ENCODE peak calls at places on chromosomes 7 and 10, in six cellular contexts. One of them, this sample, is unnamed.

GRCh38 chr7:43674559-43675436 is 54.5 kb downstream of the COA1 start:
- DNase-seq in colonic mucosa: no peak
- DNase-seq in stimulated activated CD4-positive, alpha-beta T cell treated with anti-CD3 and anti-CD28 coated beads, Interleukin-1b, Interleukin-23, amount 100 ng/mL, for 24 hours: no peak
- DNase-seq in AML-193: no peak
- DNase-seq in stimulated activated effector memory CD8-positive, alpha-beta T cell treated with anti-CD3 and anti-CD28 coated beads, Interleukin-12 subunit alpha, Interleukin-12 subunit beta, amount 100 ng/mL, for 72 hours: no peak
- DNase-seq in endothelial cell: no peak
- DNase-seq in this sample: no peak

GRCh38 chr10:90738885-90739284 is 119.0 kb downstream of the HTR7 start:
- DNase-seq in colonic mucosa: no peak
- DNase-seq in stimulated activated CD4-positive, alpha-beta T cell treated with anti-CD3 and anti-CD28 coated beads, Interleukin-1b, Interleukin-23, amount 100 ng/mL, for 24 hours: no peak
- DNase-seq in AML-193: no peak
- DNase-seq in stimulated activated effector memory CD8-positive, alpha-beta T cell treated with anti-CD3 and anti-CD28 coated beads, Interleukin-12 subunit alpha, Interleukin-12 subunit beta, amount 100 ng/mL, for 72 hours: no peak
- DNase-seq in endothelial cell: no peak
- DNase-seq in this sample: no peak

GRCh38 chr7:139523988-139524815 is 717 bp downstream of the CLEC2L start:
- DNase-seq in colonic mucosa: no peak
- DNase-seq in stimulated activated CD4-positive, alpha-beta T cell treated with anti-CD3 and anti-CD28 coated beads, Interleukin-1b, Interleukin-23, amount 100 ng/mL, for 24 hours: no peak
- DNase-seq in AML-193: no peak
- DNase-seq in stimulated activated effector memory CD8-positive, alpha-beta T cell treated with anti-CD3 and anti-CD28 coated beads, Interleukin-12 subunit alpha, Interleukin-12 subunit beta, amount 100 ng/mL, for 72 hours: no peak
- DNase-seq in endothelial cell: no peak
- DNase-seq in this sample: no peak

GRCh38 chr7:111076205-111076604 is 14.7 kb upstream of the LRRN3 start:
- DNase-seq in colonic mucosa: no peak
- DNase-seq in stimulated activated CD4-positive, alpha-beta T cell treated with anti-CD3 and anti-CD28 coated beads, Interleukin-1b, Interleukin-23, amount 100 ng/mL, for 24 hours: no peak
- DNase-seq in AML-193: no peak
- DNase-seq in stimulated activated effector memory CD8-positive, alpha-beta T cell treated with anti-CD3 and anti-CD28 coated beads, Interleukin-12 subunit alpha, Interleukin-12 subunit beta, amount 100 ng/mL, for 72 hours: no peak
- DNase-seq in endothelial cell: no peak
- DNase-seq in this sample: no peak

GRCh38 chr10:119542990-119543813 is 683 bp upstream of the RGS10 start:
- DNase-seq in colonic mucosa: peak
- DNase-seq in stimulated activated CD4-positive, alpha-beta T cell treated with anti-CD3 and anti-CD28 coated beads, Interleukin-1b, Interleukin-23, amount 100 ng/mL, for 24 hours: peak
- DNase-seq in AML-193: peak
- DNase-seq in stimulated activated effector memory CD8-positive, alpha-beta T cell treated with anti-CD3 and anti-CD28 coated beads, Interleukin-12 subunit alpha, Interleukin-12 subunit beta, amount 100 ng/mL, for 72 hours: peak
- DNase-seq in endothelial cell: peak
- DNase-seq in this sample: no peak

GRCh38 chr7:44884553-44885393 is 557 bp downstream of the PURB start:
- DNase-seq in colonic mucosa: peak
- DNase-seq in stimulated activated CD4-positive, alpha-beta T cell treated with anti-CD3 and anti-CD28 coated beads, Interleukin-1b, Interleukin-23, amount 100 ng/mL, for 24 hours: peak
- DNase-seq in AML-193: peak
- DNase-seq in stimulated activated effector memory CD8-positive, alpha-beta T cell treated with anti-CD3 and anti-CD28 coated beads, Interleukin-12 subunit alpha, Interleukin-12 subunit beta, amount 100 ng/mL, for 72 hours: peak
- DNase-seq in endothelial cell: peak
- DNase-seq in this sample: no peak

GRCh38 chr10:133122171-133122935 is 34.6 kb downstream of the ADGRA1 start:
- DNase-seq in colonic mucosa: no peak
- DNase-seq in stimulated activated CD4-positive, alpha-beta T cell treated with anti-CD3 and anti-CD28 coated beads, Interleukin-1b, Interleukin-23, amount 100 ng/mL, for 24 hours: no peak
- DNase-seq in AML-193: no peak
- DNase-seq in stimulated activated effector memory CD8-positive, alpha-beta T cell treated with anti-CD3 and anti-CD28 coated beads, Interleukin-12 subunit alpha, Interleukin-12 subunit beta, amount 100 ng/mL, for 72 hours: no peak
- DNase-seq in endothelial cell: no peak
- DNase-seq in this sample: no peak

GRCh38 chr10:52644678-52645434 is 127.7 kb downstream of the MBL2 start:
- DNase-seq in colonic mucosa: peak
- DNase-seq in stimulated activated CD4-positive, alpha-beta T cell treated with anti-CD3 and anti-CD28 coated beads, Interleukin-1b, Interleukin-23, amount 100 ng/mL, for 24 hours: no peak
- DNase-seq in AML-193: peak
- DNase-seq in stimulated activated effector memory CD8-positive, alpha-beta T cell treated with anti-CD3 and anti-CD28 coated beads, Interleukin-12 subunit alpha, Interleukin-12 subunit beta, amount 100 ng/mL, for 72 hours: no peak
- DNase-seq in endothelial cell: peak
- DNase-seq in this sample: no peak

This sample was measured in omental fat pad.